ENCODE peak calls at places on chromosomes 11 and 22, in six cellular contexts. T is GM19239; B is hypothalamus; L is sigmoid colon; O is naive thymus-derived CD8-positive, alpha-beta T cell; I is right cardiac atrium. D is an unnamed sample.

GRCh38 chr11:77211040-77211451 is 83.0 kb downstream of the MYO7A start:
- DNase-seq in O (no peak), T (no peak), L (no peak), B (no peak), I (no peak), D (no peak)

GRCh38 chr11:19992162-19992561 is 168.1 kb downstream of the DBX1 start:
- DNase-seq in T (no peak), L (no peak), O (no peak), B (no peak), I (no peak), D (no peak)

GRCh38 chr22:38432264-38432663 is 22.7 kb downstream of the KCNJ4 start:
- DNase-seq in B (no peak), O (no peak), L (no peak), T (no peak), I (peak), D (no peak)

GRCh38 chr11:109612481-109612880 is 190.5 kb downstream of the C11orf87 start:
- DNase-seq in L (no peak), O (no peak), T (no peak), I (no peak), B (no peak), D (no peak)

GRCh38 chr11:6333112-6333511 is 12.8 kb upstream of the CAVIN3 start:
- DNase-seq in O (no peak), I (no peak), B (no peak), T (no peak), L (no peak), D (no peak)

GRCh38 chr22:45008853-45009751 is 703 bp downstream of the PHF21B start:
- DNase-seq in O (no peak), I (no peak), L (no peak), T (no peak), B (peak), D (no peak)

GRCh38 chr11:63698976-63699733 is 17.9 kb downstream of the RTN3 start:
- DNase-seq in B (no peak), T (no peak), O (no peak), L (no peak), I (no peak), D (no peak)

GRCh38 chr11:108206171-108206570 is 16.3 kb downstream of the NPAT start:
- DNase-seq in T (no peak), L (no peak), O (no peak), B (no peak), I (peak), D (no peak)

GRCh38 chr11:2268911-2269600 is 1.3 kb downstream of the ASCL2 start:
- DNase-seq in L (no peak), I (peak), B (no peak), T (no peak), O (no peak), D (peak)

GRCh38 chr22:21646608-21647590 is 4.8 kb downstream of the SDF2L1 start:
- DNase-seq in O (peak), T (no peak), L (peak), I (peak), B (peak), D (peak)

GRCh38 chr22:46758098-46758497 is 4.4 kb upstream of the TBC1D22A start:
- DNase-seq in O (no peak), I (peak), B (no peak), T (no peak), L (no peak), D (no peak)

GRCh38 chr11:133832096-133833081 is 12.9 kb downstream of the SPATA19 start:
- DNase-seq in T (no peak), B (no peak), I (no peak), O (no peak), L (no peak), D (no peak)

GRCh38 chr11:12110714-12111481 is 508 bp downstream of the MICAL2 start:
- DNase-seq in B (no peak), O (no peak), I (peak), L (peak), T (no peak), D (no peak)

GRCh38 chr11:12224537-12224893 is 114.1 kb downstream of the MICAL2 start:
- DNase-seq in B (no peak), T (peak), O (peak), L (peak), I (peak), D (no peak)

GRCh38 chr22:49925525-49926128 is 7.2 kb downstream of the CRELD2 start:
- DNase-seq in I (no peak), L (no peak), O (peak), B (no peak), T (peak), D (no peak)

GRCh38 chr11:94776351-94777321 is 8.5 kb downstream of the AMOTL1 start:
- DNase-seq in L (peak), I (peak), T (no peak), B (no peak), O (no peak), D (peak)

GRCh38 chr22:48738204-48738980 is 1089.3 kb downstream of the BRD1 start:
- DNase-seq in I (peak), L (peak), T (no peak), B (no peak), O (no peak), D (no peak)

GRCh38 chr11:326842-327580 is 6.4 kb upstream of the IFITM3 start:
- DNase-seq in I (peak), L (peak), T (peak), O (peak), B (peak), D (no peak)

GRCh38 chr11:43986881-43987280 is 44.4 kb downstream of the C11orf96 start:
- DNase-seq in B (no peak), L (no peak), T (no peak), I (no peak), O (no peak), D (no peak)

GRCh38 chr11:70367071-70367470 is 31.3 kb upstream of the CTTN start:
- DNase-seq in I (no peak), T (no peak), L (no peak), O (no peak), B (no peak), D (no peak)

GRCh38 chr22:36871669-36872081 is 10.9 kb downstream of the NCF4 start:
- DNase-seq in T (no peak), I (no peak), B (no peak), O (no peak), L (no peak), D (no peak)

GRCh38 chr11:96021901-96022650 is 98.2 kb upstream of the MTMR2 start:
- DNase-seq in T (no peak), B (no peak), L (no peak), I (no peak), O (no peak), D (no peak)

GRCh38 chr11:123594188-123594901 is 60.1 kb downstream of the SCN3B start:
- DNase-seq in B (no peak), L (no peak), I (no peak), O (no peak), T (no peak), D (no peak)

GRCh38 chr11:67489203-67489859 is 6.5 kb downstream of the AIP start:
- DNase-seq in I (peak), B (no peak), O (no peak), T (no peak), L (no peak), D (no peak)

GRCh38 chr11:20110908-20111669 is 49.2 kb downstream of the DBX1 start:
- DNase-seq in T (peak), I (no peak), O (peak), L (no peak), B (no peak), D (peak)